ENCODE peak calls at places on chromosomes 3 and 15, in five cellular contexts. C, O, B, R and G are unnamed samples.

GRCh38 chr15:88894348-88894818 is 961 bp downstream of the HAPLN3 start:
- DNase-seq in O (no peak), R (peak), B (peak), C (peak), G (peak)

GRCh38 chr3:150956376-150956775 is 16.2 kb downstream of the CLRN1 start:
- DNase-seq in R (no peak), C (no peak), B (no peak), O (no peak), G (peak)

GRCh38 chr3:46874430-46874829 is 3.1 kb upstream of the PTH1R start:
- DNase-seq in R (no peak), C (no peak), B (no peak), O (no peak), G (no peak)

GRCh38 chr15:63920504-63921178 is 86.9 kb upstream of the HERC1 start:
- DNase-seq in O (no peak), B (no peak), C (no peak), R (no peak), G (no peak)

GRCh38 chr3:123783050-123783724 is 100.9 kb downstream of the MYLK start:
- DNase-seq in R (no peak), C (no peak), O (no peak), B (no peak), G (peak)

GRCh38 chr15:62241135-62241770 is 76.2 kb upstream of the C2CD4B start:
- DNase-seq in B (peak), O (no peak), C (no peak), R (no peak), G (peak)

GRCh38 chr3:14768182-14768790 is 50.5 kb upstream of the FGD5 start:
- DNase-seq in C (no peak), R (no peak), O (no peak), B (no peak), G (no peak)

GRCh38 chr3:187448674-187449073 is 80.5 kb downstream of the RTP4 start:
- DNase-seq in B (no peak), R (no peak), O (no peak), C (no peak), G (no peak)

GRCh38 chr15:91498046-91498445 is 355.5 kb upstream of the SLCO3A1 start:
- DNase-seq in C (no peak), O (no peak), B (no peak), R (no peak), G (no peak)

GRCh38 chr3:49910409-49911123 is 6.9 kb upstream of the MST1R start:
- DNase-seq in C (no peak), R (no peak), O (no peak), B (no peak), G (no peak)

GRCh38 chr15:62105266-62105665 is 38.5 kb downstream of the C2CD4A start:
- DNase-seq in C (no peak), B (no peak), O (no peak), R (no peak), G (no peak)

GRCh38 chr3:125683067-125683844 is 88.0 kb upstream of the OSBPL11 start:
- DNase-seq in R (no peak), C (peak), B (no peak), O (no peak), G (no peak)

GRCh38 chr3:127679534-127680145 is 6.9 kb downstream of the ABTB1 start:
- DNase-seq in B (no peak), C (no peak), O (no peak), R (no peak), G (no peak)

GRCh38 chr15:24917431-24917830 is 37.4 kb upstream of the SNRPN start:
- DNase-seq in R (no peak), O (no peak), C (no peak), B (no peak), G (no peak)

GRCh38 chr3:190252080-190252479 is 70.2 kb downstream of the CLDN1 start:
- DNase-seq in O (peak), R (no peak), B (no peak), C (no peak), G (peak)

GRCh38 chr3:160016972-160017371 is 28.3 kb downstream of the IL12A start:
- DNase-seq in R (no peak), B (no peak), O (no peak), C (no peak), G (peak)

GRCh38 chr3:14374444-14374883 is 27.9 kb upstream of the SLC6A6 start:
- DNase-seq in C (no peak), O (peak), B (no peak), R (no peak), G (no peak)

GRCh38 chr3:14803101-14803980 is 15.4 kb upstream of the FGD5 start:
- DNase-seq in O (no peak), B (no peak), C (no peak), R (no peak), G (no peak)

GRCh38 chr3:194136519-194137313 is 768 bp downstream of the HES1 start:
- DNase-seq in C (peak), B (peak), O (peak), R (peak), G (peak)

GRCh38 chr15:89837134-89837829 is 22.6 kb upstream of the ANPEP start:
- DNase-seq in R (no peak), B (peak), O (peak), C (no peak), G (peak)

GRCh38 chr3:52400275-52400793 is 44.6 kb downstream of the SEMA3G start:
- DNase-seq in O (no peak), C (no peak), R (no peak), B (no peak), G (no peak)

GRCh38 chr3:100089802-100090668 is 24.3 kb downstream of the FILIP1L start:
- DNase-seq in R (no peak), C (no peak), O (peak), B (no peak), G (peak)

GRCh38 chr3:124250053-124250452 is 258.1 kb upstream of the ROPN1 start:
- DNase-seq in O (no peak), B (no peak), C (no peak), R (no peak), G (no peak)

GRCh38 chr3:184154909-184155643 is at the start of gene DVL3:
- DNase-seq in O (peak), R (peak), B (peak), C (peak), G (peak)

GRCh38 chr3:62622553-62623174 is 249.3 kb upstream of the FEZF2 start:
- DNase-seq in C (peak), R (peak), O (peak), B (peak), G (peak)

GRCh38 chr3:155441026-155441425 is 147.5 kb upstream of the STRIT1 start:
- DNase-seq in R (no peak), C (no peak), B (no peak), O (no peak), G (no peak)

GRCh38 chr3:125055913-125056705 is at the start of gene HEG1:
- DNase-seq in R (peak), C (peak), O (peak), B (peak), G (peak)

GRCh38 chr3:71305246-71306206 is 278.0 kb downstream of the FOXP1 start:
- DNase-seq in R (peak), O (peak), B (peak), C (peak), G (peak)

GRCh38 chr15:88031461-88031860 is 225.1 kb downstream of the NTRK3 start:
- DNase-seq in B (no peak), O (no peak), R (no peak), C (no peak), G (no peak)

GRCh38 chr15:29131336-29132109 is 138.1 kb downstream of the NSMCE3 start:
- DNase-seq in O (no peak), R (no peak), C (no peak), B (no peak), G (no peak)

GRCh38 chr3:119403201-119403600 is 60.2 kb downstream of the TMEM39A start:
- DNase-seq in R (no peak), B (no peak), O (no peak), C (no peak), G (no peak)

GRCh38 chr15:78810377-78811123 is 714 bp downstream of the ADAMTS7 start:
- DNase-seq in O (peak), C (no peak), B (peak), R (peak), G (peak)

GRCh38 chr3:32048487-32049174 is 57.8 kb upstream of the GPD1L start:
- DNase-seq in B (no peak), O (no peak), R (no peak), C (no peak), G (no peak)

GRCh38 chr15:80216911-80217310 is 35.1 kb downstream of the CTXND1 start:
- DNase-seq in C (no peak), O (no peak), B (no peak), R (no peak), G (no peak)

GRCh38 chr3:55616803-55617202 is 129.7 kb upstream of the WNT5A start:
- DNase-seq in B (no peak), O (no peak), R (no peak), C (no peak), G (no peak)

GRCh38 chr15:73647259-73648026 is 14.3 kb upstream of the NPTN start:
- DNase-seq in R (no peak), B (no peak), O (no peak), C (no peak), G (no peak)

GRCh38 chr3:18635215-18635614 is 210.1 kb upstream of the SATB1 start:
- DNase-seq in O (no peak), C (no peak), B (no peak), R (no peak), G (no peak)

GRCh38 chr3:170761103-170761502 is 108.9 kb downstream of the RPL22L1 start:
- DNase-seq in O (no peak), C (no peak), B (no peak), R (no peak), G (no peak)

GRCh38 chr3:33914731-33915389 is 116.4 kb downstream of the PDCD6IP start:
- DNase-seq in R (no peak), C (no peak), B (no peak), O (no peak), G (no peak)

GRCh38 chr15:101118615-101119014 is 133.2 kb downstream of the CHSY1 start:
- DNase-seq in B (no peak), R (no peak), O (no peak), C (no peak), G (no peak)